ENCODE peak calls at places on chromosomes 4 and X, in four cellular contexts. One of them, this sample, is unnamed.

GRCh38 chr4:141410839-141411238 is 190.1 kb downstream of the ZNF330 start:
- DNase-seq in fibroblast of villous mesenchyme: peak; percentile 42
- DNase-seq in left lung: no peak
- DNase-seq in K562: no peak
- DNase-seq in this sample: no peak

GRCh38 chr4:123785515-123785914 is 388.9 kb downstream of the SPRY1 start:
- DNase-seq in fibroblast of villous mesenchyme: peak; percentile 40
- DNase-seq in left lung: no peak
- DNase-seq in K562: no peak
- DNase-seq in this sample: no peak

GRCh38 chr4:184287697-184288255 is 70.1 kb upstream of the ENPP6 start:
- DNase-seq in fibroblast of villous mesenchyme: peak; percentile 82
- DNase-seq in left lung: no peak
- DNase-seq in K562: no peak
- DNase-seq in this sample: no peak

GRCh38 chrX:110399497-110399896 is 40.8 kb downstream of the RTL9 start:
- DNase-seq in fibroblast of villous mesenchyme: no peak
- DNase-seq in left lung: no peak
- DNase-seq in K562: no peak
- DNase-seq in this sample: no peak

GRCh38 chr4:128525939-128526630 is 238.5 kb upstream of the PGRMC2 start:
- DNase-seq in fibroblast of villous mesenchyme: peak; percentile 95
- DNase-seq in left lung: no peak
- DNase-seq in K562: no peak
- DNase-seq in this sample: no peak

GRCh38 chr4:136412708-136413107 is 1119.6 kb downstream of the PCDH18 start:
- DNase-seq in fibroblast of villous mesenchyme: peak; percentile 12
- DNase-seq in left lung: no peak
- DNase-seq in K562: no peak
- DNase-seq in this sample: no peak

GRCh38 chr4:20394471-20394870 is 142.8 kb downstream of the SLIT2 start:
- DNase-seq in fibroblast of villous mesenchyme: no peak
- DNase-seq in left lung: no peak
- DNase-seq in K562: no peak
- DNase-seq in this sample: no peak

GRCh38 chr4:159541143-159541542 is 438.3 kb downstream of the RAPGEF2 start:
- DNase-seq in fibroblast of villous mesenchyme: no peak
- DNase-seq in left lung: no peak
- DNase-seq in K562: no peak
- DNase-seq in this sample: no peak

GRCh38 chr4:158161561-158162354 is 11.1 kb downstream of the GASK1B start:
- DNase-seq in fibroblast of villous mesenchyme: peak; percentile 95
- DNase-seq in left lung: no peak
- DNase-seq in K562: no peak
- DNase-seq in this sample: peak; percentile 63

GRCh38 chrX:54386314-54386713 is 28.5 kb upstream of the WNK3 start:
- DNase-seq in fibroblast of villous mesenchyme: no peak
- DNase-seq in left lung: no peak
- DNase-seq in K562: no peak
- DNase-seq in this sample: no peak